ENCODE peak calls at places on chromosomes 7 and 10, in nine cellular contexts. O is GM23248; S is CD4-positive, alpha-beta memory T cell; G is coronary artery; E is astrocyte of the spinal cord; H is ovary; D is adipocyte; I is Caco-2; Q is SJCRH30. X is an unnamed sample.

GRCh38 chr7:43018446-43018845 is 86.3 kb downstream of the MRPL32 start:
- DNase-seq in O (peak), S (no peak), G (no peak), E (peak), H (no peak), D (no peak), I (no peak), Q (no peak), X (no peak)

GRCh38 chr10:99522078-99522479 is 10.7 kb upstream of the NKX2-3 start:
- DNase-seq in O (no peak), S (no peak), G (no peak), E (no peak), H (no peak), D (no peak), I (no peak), Q (no peak), X (no peak)

GRCh38 chr10:62095341-62096071 is 173.1 kb downstream of the RTKN2 start:
- DNase-seq in O (peak), S (no peak), G (no peak), E (peak), H (no peak), D (peak), I (peak), Q (no peak), X (peak)

GRCh38 chr7:142940968-142941535 is 1.8 kb downstream of the LLCFC1 start:
- DNase-seq in O (no peak), S (no peak), G (peak), E (no peak), H (no peak), D (no peak), I (no peak), Q (no peak), X (no peak)

GRCh38 chr7:103936558-103936957 is 52.9 kb downstream of the RELN start:
- DNase-seq in O (no peak), S (no peak), G (no peak), E (no peak), H (no peak), D (no peak), I (no peak), Q (no peak), X (no peak)

GRCh38 chr7:73577627-73578341 is 595 bp downstream of the TBL2 start:
- DNase-seq in O (peak), S (no peak), G (no peak), E (peak), H (no peak), D (peak), I (peak), Q (no peak), X (peak)

GRCh38 chr7:79282882-79283602 is 170.4 kb downstream of the MAGI2 start:
- DNase-seq in O (peak), S (no peak), G (no peak), E (peak), H (no peak), D (peak), I (peak), Q (no peak), X (peak)

GRCh38 chr7:921581-922333 is 32.7 kb downstream of the ADAP1 start:
- DNase-seq in O (no peak), S (no peak), G (no peak), E (no peak), H (peak), D (no peak), I (no peak), Q (no peak), X (no peak)

GRCh38 chr7:47535704-47536628 is 45.9 kb downstream of the TNS3 start:
- DNase-seq in O (peak), S (no peak), G (peak), E (peak), H (no peak), D (peak), I (no peak), Q (peak), X (peak)

GRCh38 chr10:25024528-25024927 is 8.1 kb downstream of the THNSL1 start:
- DNase-seq in O (peak), S (no peak), G (no peak), E (no peak), H (no peak), D (no peak), I (no peak), Q (no peak), X (no peak)

GRCh38 chr10:111756541-111757061 is 427.0 kb downstream of the GPAM start:
- DNase-seq in O (peak), S (no peak), G (no peak), E (peak), H (no peak), D (no peak), I (peak), Q (peak), X (peak)

GRCh38 chr10:127695431-127695830 is 41.6 kb upstream of the FOXI2 start:
- DNase-seq in O (no peak), S (no peak), G (no peak), E (no peak), H (no peak), D (no peak), I (no peak), Q (no peak), X (no peak)

GRCh38 chr7:97269741-97270140 is 152.2 kb downstream of the SDHAF3 start:
- DNase-seq in O (no peak), S (no peak), G (no peak), E (no peak), H (no peak), D (no peak), I (no peak), Q (no peak), X (peak)

GRCh38 chr7:97271619-97272018 is 154.1 kb downstream of the SDHAF3 start:
- DNase-seq in O (no peak), S (no peak), G (no peak), E (no peak), H (no peak), D (no peak), I (no peak), Q (no peak), X (no peak)

GRCh38 chr7:97270280-97270679 is 152.8 kb downstream of the SDHAF3 start:
- DNase-seq in O (no peak), S (no peak), G (no peak), E (no peak), H (no peak), D (no peak), I (no peak), Q (no peak), X (peak)

GRCh38 chr7:97272237-97272975 is 154.9 kb downstream of the SDHAF3 start:
- DNase-seq in O (no peak), S (no peak), G (no peak), E (no peak), H (no peak), D (no peak), I (no peak), Q (no peak), X (no peak)

DNA sequence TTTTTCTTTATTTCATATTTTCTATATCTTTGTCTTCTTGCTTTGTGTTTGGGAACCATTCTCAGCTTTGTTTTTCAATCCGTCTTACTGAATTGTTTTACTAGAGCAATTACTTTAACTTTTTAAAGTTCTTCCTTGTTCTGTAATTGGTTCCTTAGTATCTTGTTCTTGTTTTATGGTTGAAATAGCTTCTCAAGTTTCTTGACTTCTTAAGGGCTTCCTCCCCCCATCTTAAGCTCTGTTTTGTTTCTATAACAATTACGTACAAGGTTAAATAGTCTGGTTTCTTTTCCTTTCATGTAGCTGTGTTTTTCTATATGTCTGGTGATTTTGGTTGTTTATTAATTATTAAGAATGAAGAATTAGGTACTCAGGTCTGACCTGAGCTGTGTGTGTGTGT is 158.0 kb downstream of the SDHAF3 start:
- DNase-seq in O (no peak), S (no peak), G (no peak), E (no peak), H (no peak), D (no peak), I (no peak), Q (no peak), X (no peak)
- H3K4me3 ChIP-seq in O (no peak), S (no peak), G (no peak), E (no peak), H (no peak), D (no peak), I (no peak), Q (no peak), X (no peak)

DNA sequence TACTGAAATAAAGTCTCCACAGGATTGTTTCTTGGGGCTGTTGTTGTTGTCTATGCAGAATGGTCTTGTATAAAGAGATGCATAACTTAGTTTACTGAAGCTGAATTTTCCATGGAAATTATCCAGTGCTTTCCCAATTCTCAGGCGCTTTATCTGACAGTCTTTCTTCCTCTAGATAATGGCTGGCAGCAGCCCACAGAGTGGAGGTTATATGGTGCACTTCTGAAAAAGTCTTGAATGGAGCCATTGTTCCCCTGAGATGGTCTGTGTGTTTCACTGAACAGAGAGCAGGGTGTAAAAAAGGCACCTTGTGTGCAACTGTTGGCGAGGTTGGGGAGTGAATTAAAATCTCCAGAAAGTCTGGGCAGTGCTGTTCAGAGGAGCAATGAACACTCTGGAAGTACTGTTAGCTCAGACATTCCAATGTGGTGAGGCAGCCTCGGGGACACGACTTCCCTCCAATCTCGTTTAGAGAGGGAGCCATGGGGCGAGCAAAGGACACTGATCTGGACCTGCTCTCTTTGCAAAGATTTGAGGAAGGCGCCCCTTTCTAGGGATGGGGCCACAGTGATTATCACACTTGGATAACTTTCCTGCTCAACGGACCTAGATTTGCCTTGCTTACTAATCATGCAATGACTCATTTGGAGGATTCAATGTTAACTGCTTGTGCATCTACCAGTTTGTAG is 2.0 kb upstream of the PLCE1 start:
- DNase-seq in O (peak), S (no peak), G (peak), E (peak), H (peak), D (peak), I (peak), Q (peak), X (peak)
- H3K4me3 ChIP-seq in O (peak), S (no peak), G (peak), E (no peak), H (no peak), D (peak), I (peak), Q (peak), X (peak)

GRCh38 chr10:91939653-91940052 is 16.1 kb downstream of the BTAF1 start:
- DNase-seq in O (peak), S (no peak), G (no peak), E (no peak), H (no peak), D (no peak), I (no peak), Q (no peak), X (no peak)
- H3K4me3 ChIP-seq in O (no peak), S (no peak), G (no peak), E (no peak), H (no peak), D (no peak), I (no peak), Q (no peak), X (no peak)

GRCh38 chr7:14836006-14836405 is 66.5 kb downstream of the DGKB start:
- DNase-seq in O (peak), S (no peak), G (no peak), E (no peak), H (no peak), D (no peak), I (no peak), Q (no peak), X (peak)

GRCh38 chr7:14835399-14835798 is 67.2 kb downstream of the DGKB start:
- DNase-seq in O (no peak), S (no peak), G (no peak), E (no peak), H (no peak), D (no peak), I (no peak), Q (no peak), X (no peak)

GRCh38 chr7:14836571-14837189 is 65.9 kb downstream of the DGKB start:
- DNase-seq in O (peak), S (no peak), G (no peak), E (peak), H (no peak), D (peak), I (no peak), Q (peak), X (peak)

GRCh38 chr7:14839307-14839706 is 63.2 kb downstream of the DGKB start:
- DNase-seq in O (no peak), S (no peak), G (no peak), E (no peak), H (no peak), D (no peak), I (no peak), Q (no peak), X (no peak)

DNA sequence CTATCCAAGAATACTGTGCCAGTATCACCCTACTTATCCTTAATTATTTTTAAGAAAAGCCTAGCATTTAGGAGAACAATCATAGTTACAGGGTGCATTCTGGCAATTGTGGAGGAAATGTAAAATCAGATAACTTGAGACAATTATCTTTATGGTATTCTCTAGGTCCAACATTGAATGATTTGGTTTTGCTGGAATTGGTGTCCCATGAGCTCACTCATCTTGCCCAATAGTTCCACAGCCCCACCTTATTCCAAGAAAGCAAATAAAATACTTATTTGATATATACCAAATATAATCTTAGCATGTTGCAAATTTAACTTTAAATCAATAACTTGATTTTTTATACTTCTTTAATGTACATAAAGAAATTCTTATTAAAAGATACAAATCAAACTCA is 65.3 kb downstream of the DGKB start:
- DNase-seq in O (peak), S (no peak), G (no peak), E (no peak), H (no peak), D (peak), I (no peak), Q (no peak), X (no peak)
- H3K4me3 ChIP-seq in O (peak), S (no peak), G (no peak), E (no peak), H (no peak), D (peak), I (no peak), Q (no peak), X (no peak)

DNA sequence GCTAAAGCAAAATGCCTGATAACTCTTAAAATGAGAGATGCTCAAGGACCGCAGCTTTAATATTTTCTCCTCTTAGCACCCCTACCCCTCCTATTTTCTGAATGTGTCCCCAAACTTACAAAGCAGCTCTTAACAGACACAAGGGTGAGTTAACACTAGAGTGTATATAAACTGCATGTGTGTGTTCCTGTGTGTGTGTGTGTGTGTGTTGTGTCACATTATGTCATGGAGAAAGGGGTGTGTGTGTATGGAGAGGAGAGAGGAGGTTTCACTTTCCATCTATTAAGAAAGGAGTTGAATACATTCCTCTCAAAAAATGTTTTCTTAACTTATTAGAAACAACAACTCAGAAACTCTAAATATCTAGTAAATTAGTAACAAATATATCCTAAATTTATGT is 1.2 kb downstream of the PTN start:
- DNase-seq in O (peak), S (no peak), G (no peak), E (peak), H (no peak), D (peak), I (no peak), Q (no peak), X (peak)
- H3K4me3 ChIP-seq in O (peak), S (no peak), G (peak), E (peak), H (no peak), D (no peak), I (no peak), Q (no peak), X (no peak)

GRCh38 chr7:12212051-12212485 is 974 bp downstream of the TMEM106B start:
- DNase-seq in O (peak), S (no peak), G (no peak), E (peak), H (no peak), D (peak), I (peak), Q (no peak), X (peak)
- H3K4me3 ChIP-seq in O (peak), S (peak), G (peak), E (peak), H (peak), D (peak), I (peak), Q (peak), X (peak)

GRCh38 chr10:28681928-28682750 is 4.8 kb downstream of the BAMBI start:
- DNase-seq in O (no peak), S (no peak), G (no peak), E (no peak), H (no peak), D (no peak), I (peak), Q (no peak), X (no peak)
- H3K4me3 ChIP-seq in O (no peak), S (no peak), G (peak), E (no peak), H (peak), D (no peak), I (no peak), Q (no peak), X (no peak)